ENCODE peak calls at places on chromosomes 13 and 19, in ten cellular contexts. M is tibial nerve, J is transverse colon, K is cardiac fibroblast, F is IMR-90, Q is fibroblast of the aortic adventitia, L is mammary epithelial cell, E is GM23338, A is fibroblast of lung, R is GM12865. G is an unnamed sample.

GRCh38 chr13:91544723-91545122 is 146.3 kb downstream of the GPC5 start:
- DNase-seq in J (no peak), K (no peak), E (peak), L (no peak), Q (peak), F (no peak), R (no peak), A (no peak), M (no peak), G (no peak)

GRCh38 chr19:50178320-50178719 is 15.2 kb upstream of the IZUMO2 start:
- DNase-seq in A (no peak), K (no peak), L (no peak), Q (no peak), E (no peak), J (peak), R (peak), M (no peak), F (no peak), G (no peak)

GRCh38 chr13:32594339-32594738 is 8.1 kb downstream of the PDS5B start:
- DNase-seq in J (no peak), A (peak), L (no peak), F (peak), Q (peak), M (no peak), K (peak), R (no peak), E (no peak), G (no peak)

GRCh38 chr19:58033741-58034475 is at the start of gene ZSCAN1:
- DNase-seq in M (peak), A (peak), E (peak), R (no peak), Q (peak), J (peak), L (peak), K (peak), F (peak), G (peak)

GRCh38 chr19:5627395-5627904 is 4.6 kb downstream of the SAFB start:
- DNase-seq in M (peak), R (peak), L (no peak), J (peak), A (peak), K (peak), E (peak), Q (peak), F (peak), G (peak)

GRCh38 chr13:98838776-98839175 is 86.3 kb upstream of the SLC15A1 start:
- DNase-seq in J (no peak), E (no peak), L (no peak), K (no peak), A (peak), Q (peak), M (no peak), F (peak), R (no peak), G (no peak)

GRCh38 chr13:98313023-98313937 is 136.2 kb upstream of the RNF113B start:
- DNase-seq in Q (no peak), R (no peak), L (no peak), F (no peak), A (no peak), E (no peak), K (no peak), M (no peak), J (no peak), G (no peak)

GRCh38 chr13:94236876-94237275 is 242.6 kb downstream of the DCT start:
- DNase-seq in L (no peak), M (no peak), F (no peak), J (no peak), Q (peak), A (no peak), E (no peak), R (peak), K (peak), G (no peak)

GRCh38 chr19:6577410-6578125 is 13.4 kb downstream of the CD70 start:
- DNase-seq in L (peak), A (no peak), E (no peak), M (no peak), Q (peak), F (no peak), R (peak), K (no peak), J (peak), G (no peak)

GRCh38 chr13:94395889-94396288 is 83.6 kb downstream of the DCT start:
- DNase-seq in F (no peak), L (no peak), M (no peak), A (no peak), Q (no peak), J (no peak), R (no peak), E (no peak), K (no peak), G (no peak)

GRCh38 chr19:58577581-58578429 is 4.7 kb upstream of the MZF1 start:
- DNase-seq in A (no peak), E (no peak), R (no peak), J (no peak), L (no peak), Q (no peak), F (no peak), M (no peak), K (no peak), G (no peak)

GRCh38 chr19:16446108-16447014 is 25.4 kb downstream of the EPS15L1 start:
- DNase-seq in R (peak), F (peak), E (no peak), K (no peak), M (no peak), L (no peak), A (no peak), J (no peak), Q (no peak), G (no peak)

GRCh38 chr13:73216381-73216831 is 157.6 kb downstream of the KLF5 start:
- DNase-seq in F (no peak), E (no peak), M (no peak), A (peak), R (no peak), L (peak), Q (peak), J (no peak), K (peak), G (no peak)

GRCh38 chr13:108322206-108322824 is 52.8 kb downstream of the TNFSF13B start:
- DNase-seq in E (peak), Q (peak), K (peak), L (peak), A (peak), M (no peak), R (peak), J (no peak), F (peak), G (peak)

GRCh38 chr19:38233740-38234251 is 9.8 kb upstream of the DPF1 start:
- DNase-seq in L (peak), A (peak), Q (peak), R (peak), M (peak), E (peak), F (peak), J (peak), K (peak), G (no peak)

GRCh38 chr19:46626441-46626840 is 1.6 kb upstream of the PTGIR start:
- DNase-seq in L (no peak), F (no peak), J (no peak), R (no peak), K (no peak), E (no peak), M (no peak), A (no peak), Q (no peak), G (no peak)

GRCh38 chr13:113273856-113274590 is 23.0 kb upstream of the LAMP1 start:
- DNase-seq in M (no peak), E (no peak), L (peak), F (peak), A (peak), J (no peak), K (peak), R (no peak), Q (peak), G (peak)

GRCh38 chr19:913080-913748 is at the start of gene R3HDM4:
- DNase-seq in A (peak), L (peak), R (peak), Q (peak), K (peak), J (peak), F (peak), E (peak), M (peak), G (no peak)

GRCh38 chr19:46791944-46792343 is 3.5 kb upstream of the SLC1A5 start:
- DNase-seq in R (no peak), E (no peak), K (no peak), J (no peak), A (no peak), M (no peak), Q (no peak), F (no peak), L (no peak), G (no peak)

GRCh38 chr13:28819748-28820098 is 416 bp upstream of the MTUS2 start:
- DNase-seq in M (no peak), K (peak), A (peak), E (peak), J (peak), R (peak), Q (peak), L (no peak), F (peak), G (no peak)

GRCh38 chr13:25286308-25286968 is 850 bp downstream of the MTMR6 start:
- DNase-seq in E (peak), M (no peak), L (peak), A (peak), J (peak), K (peak), F (peak), Q (peak), R (peak), G (no peak)

GRCh38 chr13:87042946-87043345 is 628.2 kb upstream of the SLITRK5 start:
- DNase-seq in J (no peak), F (peak), A (peak), Q (no peak), E (no peak), L (no peak), M (no peak), R (no peak), K (no peak), G (no peak)

GRCh38 chr19:6017576-6017975 is 39.6 kb upstream of the RANBP3 start:
- DNase-seq in Q (no peak), K (no peak), A (no peak), F (no peak), M (no peak), J (no peak), L (no peak), R (no peak), E (no peak), G (no peak)

GRCh38 chr13:92530364-92530763 is 696.2 kb upstream of the GPC6 start:
- DNase-seq in Q (no peak), K (no peak), M (no peak), A (no peak), R (no peak), J (no peak), E (no peak), F (peak), L (no peak), G (no peak)

GRCh38 chr13:66886248-66886647 is 343.9 kb downstream of the PCDH9 start:
- DNase-seq in L (no peak), Q (no peak), M (no peak), F (no peak), E (peak), J (no peak), R (no peak), A (peak), K (no peak), G (no peak)

GRCh38 chr13:30341815-30342570 is 34.6 kb upstream of the KATNAL1 start:
- DNase-seq in J (peak), R (no peak), F (peak), L (peak), K (peak), Q (peak), M (peak), E (no peak), A (peak), G (peak)

GRCh38 chr13:95033890-95034289 is 267.4 kb downstream of the ABCC4 start:
- DNase-seq in R (peak), K (no peak), J (no peak), L (no peak), A (no peak), F (no peak), Q (no peak), M (no peak), E (no peak), G (no peak)

GRCh38 chr13:31794452-31794851 is 55.1 kb downstream of the RXFP2 start:
- DNase-seq in L (no peak), R (no peak), M (no peak), K (no peak), J (no peak), Q (no peak), A (no peak), E (no peak), F (no peak), G (no peak)

GRCh38 chr13:50122465-50122864 is 107.2 kb downstream of the KCNRG start:
- DNase-seq in J (no peak), R (no peak), F (no peak), E (peak), A (no peak), Q (no peak), K (no peak), M (no peak), L (no peak), G (no peak)

GRCh38 chr13:83709751-83710515 is 172.3 kb downstream of the SLITRK1 start:
- DNase-seq in Q (no peak), M (no peak), L (peak), R (no peak), K (no peak), A (no peak), E (no peak), F (no peak), J (no peak), G (no peak)

GRCh38 chr19:28569132-28570114 is 643.5 kb downstream of the UQCRFS1 start:
- DNase-seq in F (no peak), L (no peak), R (no peak), A (no peak), Q (no peak), J (no peak), M (no peak), E (peak), K (no peak), G (no peak)

GRCh38 chr13:80235559-80236296 is 105.2 kb downstream of the SPRY2 start:
- DNase-seq in K (peak), L (peak), R (peak), F (no peak), A (peak), M (no peak), Q (no peak), E (peak), J (peak), G (peak)

GRCh38 chr13:30978981-30979956 is 46.8 kb downstream of the TEX26 start:
- DNase-seq in A (no peak), R (peak), E (peak), M (no peak), F (no peak), L (no peak), K (peak), Q (no peak), J (peak), G (no peak)

GRCh38 chr19:13098291-13099072 is 4.2 kb downstream of the LYL1 start:
- DNase-seq in M (no peak), A (peak), J (no peak), E (peak), Q (no peak), L (no peak), K (peak), F (no peak), R (no peak), G (no peak)

GRCh38 chr19:56681702-56682101 is 10.1 kb upstream of the ZNF835 start:
- DNase-seq in J (no peak), M (no peak), E (no peak), Q (no peak), K (no peak), R (no peak), L (no peak), F (no peak), A (no peak), G (no peak)

DNA sequence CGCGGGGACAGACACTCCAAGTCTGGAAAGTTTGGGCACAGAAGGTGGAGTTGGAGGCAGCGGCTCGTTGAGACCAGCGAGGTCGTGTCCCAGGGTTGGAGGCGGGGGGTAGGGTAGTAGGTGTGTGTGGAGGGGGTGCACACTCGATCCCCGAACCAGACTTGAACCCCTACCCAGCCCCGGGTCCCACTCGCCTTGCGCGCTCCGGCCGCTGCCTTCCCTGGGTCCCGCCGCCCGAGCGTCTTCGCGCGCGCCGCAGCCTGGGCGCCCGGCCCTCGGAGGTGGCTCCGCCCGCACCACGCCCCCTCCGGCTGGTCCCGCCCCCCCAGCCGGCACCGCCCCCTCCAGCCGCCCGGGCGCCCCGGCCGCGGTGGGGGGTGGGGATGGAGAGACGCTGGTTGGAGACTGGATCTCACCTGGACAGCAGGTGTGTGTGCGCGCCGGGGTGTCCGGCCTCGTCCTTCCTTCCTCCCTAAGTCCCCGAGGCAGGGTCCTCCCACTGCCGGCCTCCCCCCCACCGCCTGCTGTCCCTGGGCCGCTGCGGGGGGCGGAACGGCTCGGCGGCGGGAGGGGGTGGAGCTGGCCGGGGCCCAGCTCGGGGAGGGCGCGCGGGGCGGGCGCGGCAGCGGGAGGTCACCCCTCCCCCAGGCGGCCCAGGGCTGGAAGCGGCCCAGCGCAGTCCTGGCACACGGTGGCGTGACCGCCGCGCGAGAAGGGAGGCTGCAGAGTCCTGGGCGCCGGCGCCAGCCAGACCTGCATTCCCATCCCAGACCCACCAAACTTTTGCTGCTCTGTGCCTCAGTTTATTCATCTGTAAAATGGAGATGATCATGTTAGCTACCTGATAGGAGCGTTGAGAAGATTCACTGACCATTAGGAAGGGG is at the start of gene KANK2:
- DNase-seq in F (peak), Q (peak), J (peak), K (peak), A (peak), M (peak), R (peak), L (peak), E (peak), G (no peak)
- TF ChIP-seq CTCF in F (no peak), Q (no peak), J (peak), K (no peak), A (no peak), M (no peak), R (no peak), L (no peak), E (no peak), G (no peak)

DNA sequence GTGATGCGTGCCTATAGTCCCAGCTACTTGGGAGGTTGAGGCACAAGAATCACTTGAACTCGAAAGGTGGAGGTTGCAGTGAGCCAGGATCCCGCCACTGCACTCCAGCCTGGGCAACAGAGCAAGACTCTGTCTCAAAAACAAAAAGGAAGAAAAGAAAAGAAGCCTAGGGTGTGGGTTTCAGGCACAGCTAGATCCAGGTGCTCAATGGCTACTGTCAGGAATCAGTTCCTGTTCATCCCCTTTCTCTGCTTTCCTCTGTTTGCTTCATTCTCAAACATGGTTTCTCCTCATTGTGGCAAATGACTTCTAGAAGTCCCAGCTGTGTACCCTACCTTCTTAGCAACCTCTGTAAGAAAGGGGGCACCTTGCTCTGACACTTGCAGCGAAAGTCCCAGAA is 5.9 kb downstream of the CBLC start:
- DNase-seq in R (no peak), F (no peak), A (no peak), J (no peak), Q (no peak), L (no peak), M (no peak), E (no peak), K (no peak), G (no peak)
- H3K4me3 ChIP-seq in R (no peak), F (no peak), A (no peak), J (no peak), Q (no peak), L (no peak), M (no peak), E (no peak), K (no peak), G (no peak)

DNA sequence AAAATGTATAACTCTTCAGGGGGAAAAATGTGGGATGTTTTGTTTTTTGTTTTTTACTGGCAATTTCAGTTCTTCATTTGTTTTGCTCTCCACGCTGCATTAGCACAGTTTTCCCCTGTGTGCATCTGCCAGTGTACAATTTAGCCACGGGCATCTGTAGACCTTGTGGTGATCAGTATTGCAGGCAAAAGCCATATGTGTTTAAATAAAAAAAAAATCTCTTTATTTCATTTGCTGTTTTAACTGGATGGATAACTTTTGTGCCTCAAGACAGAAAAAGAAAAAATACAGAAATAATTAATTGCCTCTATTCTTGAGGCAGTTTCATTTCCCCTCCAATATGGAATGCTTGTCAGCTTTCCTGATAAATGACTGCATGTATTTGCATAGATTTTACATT is 7.9 kb upstream of the MAB21L1 start:
- DNase-seq in A (no peak), M (no peak), K (no peak), E (no peak), Q (no peak), L (no peak), J (no peak), F (no peak), R (no peak), G (no peak)
- TF ChIP-seq CTCF in A (no peak), M (no peak), K (no peak), E (no peak), Q (no peak), L (no peak), J (no peak), F (no peak), R (no peak), G (no peak)

GRCh38 chr19:10228393-10228792 is 2.7 kb downstream of the S1PR2 start:
- DNase-seq in E (no peak), M (no peak), R (no peak), J (no peak), K (no peak), F (no peak), Q (no peak), A (no peak), L (no peak), G (no peak)
- H3K4me3 ChIP-seq in E (no peak), M (no peak), R (no peak), J (no peak), K (no peak), F (no peak), Q (no peak), A (no peak), L (no peak), G (no peak)

GRCh38 chr19:35495107-35496064 is 5.1 kb upstream of the KRTDAP start:
- DNase-seq in M (no peak), F (peak), Q (peak), A (peak), R (peak), J (peak), K (peak), E (peak), L (peak), G (no peak)

GRCh38 chr19:35500611-35501010 is 10.3 kb upstream of the KRTDAP start:
- DNase-seq in A (no peak), K (no peak), M (no peak), F (no peak), E (no peak), Q (no peak), L (no peak), R (no peak), J (no peak), G (no peak)

GRCh38 chr19:35498220-35498619 is 8.0 kb upstream of the KRTDAP start:
- DNase-seq in M (no peak), E (no peak), L (no peak), K (no peak), R (no peak), Q (no peak), F (no peak), A (no peak), J (no peak), G (no peak)

GRCh38 chr19:35498984-35499383 is 8.7 kb upstream of the KRTDAP start:
- DNase-seq in J (no peak), A (no peak), F (no peak), K (no peak), L (no peak), E (no peak), Q (no peak), M (no peak), R (no peak), G (no peak)

DNA sequence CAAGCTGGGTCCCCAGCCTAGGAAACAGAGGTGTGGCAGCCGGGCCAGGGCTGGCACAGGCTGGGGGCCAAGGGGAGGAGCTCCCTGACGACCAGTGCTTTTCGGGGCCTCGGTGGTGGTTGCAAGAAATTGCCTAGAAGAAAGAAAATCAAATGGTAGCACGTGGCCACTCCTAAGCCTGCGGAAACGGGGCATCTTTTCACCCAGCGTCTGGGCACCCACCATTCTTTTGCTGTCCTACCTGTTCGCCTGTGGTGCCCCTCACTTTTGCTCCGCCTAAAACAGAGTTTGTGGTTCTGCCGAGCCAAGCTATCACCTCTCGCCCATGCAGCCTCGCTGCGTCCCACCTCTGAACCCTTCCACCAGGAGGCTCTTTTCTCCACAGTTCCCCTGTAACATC is 7.1 kb upstream of the KRTDAP start:
- DNase-seq in R (no peak), Q (no peak), E (no peak), M (no peak), K (no peak), A (no peak), L (no peak), J (no peak), F (no peak), G (no peak)
- TF ChIP-seq CTCF in R (no peak), Q (no peak), E (no peak), M (no peak), K (no peak), A (no peak), L (no peak), J (no peak), F (no peak), G (no peak)